ENCODE peak calls at places on chromosomes 13 and 19, in ten cellular contexts. R is suprapubic skin, M is body of pancreas, W is right lobe of liver, O is Peyer's patch, X is uterus, U is transverse colon, T is adrenal gland, Y is spleen, N is ovary. J is an unnamed sample.
A peak's percentile ranks its signal among the peaks of the same experiment; 100 is the strongest.

GRCh38 chr19:42028304-42029216 is 34.5 kb upstream of the ATP1A3 start:
- DNase-seq in R (no peak), M (no peak), W (no peak), O (no peak), X (no peak), U (no peak), T (no peak), Y (no peak), N (no peak), J (no peak)

GRCh38 chr19:33883869-33884519 is 87.3 kb downstream of the KCTD15 start:
- DNase-seq in R (no peak), M (peak; percentile 92), W (peak; percentile 50), O (no peak), X (no peak), U (no peak), T (peak; percentile 20), Y (peak; percentile 60), N (peak; percentile 53), J (no peak)

GRCh38 chr19:17037966-17038500 is 11.4 kb upstream of the CPAMD8 start:
- DNase-seq in R (no peak), M (no peak), W (no peak), O (no peak), X (no peak), U (no peak), T (no peak), Y (no peak), N (no peak), J (no peak)

GRCh38 chr13:46866150-46866549 is 30.7 kb downstream of the HTR2A start:
- DNase-seq in R (no peak), M (no peak), W (no peak), O (peak; percentile 16), X (peak; percentile 15), U (peak; percentile 11), T (peak; percentile 14), Y (no peak), N (no peak), J (peak; percentile 3)

GRCh38 chr13:30382836-30383525 is 39.3 kb upstream of the UBE2L5 start:
- DNase-seq in R (no peak), M (no peak), W (no peak), O (no peak), X (no peak), U (peak; percentile 25), T (no peak), Y (no peak), N (no peak), J (no peak)

GRCh38 chr13:99796175-99796819 is 175.3 kb downstream of the ZIC5 start:
- DNase-seq in R (no peak), M (no peak), W (no peak), O (no peak), X (no peak), U (no peak), T (peak; percentile 47), Y (no peak), N (no peak), J (no peak)

GRCh38 chr19:48745208-48745995 is 1.3 kb downstream of the IZUMO1 start:
- DNase-seq in R (no peak), M (peak; percentile 78), W (no peak), O (peak; percentile 48), X (peak; percentile 65), U (peak; percentile 47), T (peak; percentile 77), Y (no peak), N (no peak), J (peak; percentile 56)

GRCh38 chr19:50531171-50531612 is 17.5 kb upstream of the ASPDH start:
- DNase-seq in R (no peak), M (no peak), W (no peak), O (no peak), X (no peak), U (no peak), T (no peak), Y (no peak), N (no peak), J (no peak)

GRCh38 chr19:7142771-7143170 is 73.3 kb downstream of the ZNF557 start:
- DNase-seq in R (no peak), M (no peak), W (no peak), O (no peak), X (no peak), U (no peak), T (no peak), Y (no peak), N (no peak), J (no peak)

GRCh38 chr19:13095934-13096890 is 6.4 kb downstream of the LYL1 start:
- DNase-seq in R (no peak), M (no peak), W (peak; percentile 67), O (peak; percentile 57), X (peak; percentile 59), U (no peak), T (no peak), Y (peak; percentile 89), N (peak; percentile 71), J (no peak)

GRCh38 chr13:25300861-25301346 is 521 bp upstream of the NUP58 start:
- DNase-seq in R (peak; percentile 66), M (no peak), W (peak; percentile 55), O (no peak), X (peak; percentile 28), U (peak; percentile 16), T (peak; percentile 31), Y (peak; percentile 91), N (peak; percentile 61), J (no peak)

GRCh38 chr19:4889034-4889825 is 13.5 kb downstream of the ARRDC5 start:
- DNase-seq in R (no peak), M (no peak), W (no peak), O (no peak), X (no peak), U (no peak), T (no peak), Y (no peak), N (no peak), J (no peak)

GRCh38 chr13:22825186-22825585 is 355.6 kb upstream of the SGCG start:
- DNase-seq in R (no peak), M (no peak), W (no peak), O (no peak), X (no peak), U (no peak), T (no peak), Y (no peak), N (no peak), J (no peak)

GRCh38 chr13:99969934-99970760 is 1.4 kb downstream of the ZIC5 start:
- DNase-seq in R (no peak), M (no peak), W (no peak), O (no peak), X (no peak), U (no peak), T (peak; percentile 50), Y (no peak), N (no peak), J (no peak)

GRCh38 chr13:48977973-48978372 is 2.3 kb downstream of the FNDC3A start:
- DNase-seq in R (no peak), M (no peak), W (no peak), O (no peak), X (no peak), U (no peak), T (no peak), Y (no peak), N (no peak), J (no peak)

GRCh38 chr13:26616126-26616525 is 58.6 kb downstream of the WASF3 start:
- DNase-seq in R (no peak), M (no peak), W (no peak), O (no peak), X (no peak), U (no peak), T (no peak), Y (no peak), N (no peak), J (no peak)

GRCh38 chr13:110274687-110275086 is 32.3 kb downstream of the COL4A1 start:
- DNase-seq in R (no peak), M (no peak), W (no peak), O (no peak), X (peak; percentile 19), U (no peak), T (no peak), Y (no peak), N (no peak), J (no peak)

GRCh38 chr19:1109697-1110671 is 6.2 kb downstream of the GPX4 start:
- DNase-seq in R (no peak), M (no peak), W (no peak), O (no peak), X (no peak), U (no peak), T (peak; percentile 22), Y (peak; percentile 77), N (no peak), J (no peak)
- H3K4me1 ChIP-seq in R (peaks cover 63% of the 10 kb centered on the region), M (peaks cover 31% of the 10 kb centered on the region), W (no peaks in the 10 kb centered on the region), O (peaks cover 15% of the 10 kb centered on the region), X (peaks cover 9% of the 10 kb centered on the region), U (peaks cover 48% of the 10 kb centered on the region), T (peaks cover 38% of the 10 kb centered on the region), Y (peaks cover 17% of the 10 kb centered on the region), N (peaks cover 22% of the 10 kb centered on the region), J (peaks cover 28% of the 10 kb centered on the region)

GRCh38 chr19:52603558-52604207 is 33.6 kb downstream of the ZNF701 start:
- DNase-seq in R (no peak), M (no peak), W (no peak), O (no peak), X (no peak), U (no peak), T (no peak), Y (no peak), N (no peak), J (no peak)
- H3K4me3 ChIP-seq in R (no peak overlapping the region), M (no peak overlapping the region), W (no peak overlapping the region), O (no peak overlapping the region), X (no peak overlapping the region), U (no peak overlapping the region), T (no peak overlapping the region), Y (no peak overlapping the region), N (no peak overlapping the region), J (no peak overlapping the region)

GRCh38 chr19:38684078-38684861 is 36.8 kb downstream of the ACTN4 start:
- DNase-seq in R (peak; percentile 89), M (peak; percentile 63), W (no peak), O (no peak), X (peak; percentile 88), U (peak; percentile 87), T (peak; percentile 90), Y (no peak), N (peak; percentile 61), J (peak; percentile 56)
- TF ChIP-seq POLR2A in R (no peak), M (no peak), W (no peak), O (peak; percentile 41), X (no peak), U (peak; percentile 38), T (peak; percentile 42), Y (no peak), N (no peak), J (peak; percentile 50)

DNA sequence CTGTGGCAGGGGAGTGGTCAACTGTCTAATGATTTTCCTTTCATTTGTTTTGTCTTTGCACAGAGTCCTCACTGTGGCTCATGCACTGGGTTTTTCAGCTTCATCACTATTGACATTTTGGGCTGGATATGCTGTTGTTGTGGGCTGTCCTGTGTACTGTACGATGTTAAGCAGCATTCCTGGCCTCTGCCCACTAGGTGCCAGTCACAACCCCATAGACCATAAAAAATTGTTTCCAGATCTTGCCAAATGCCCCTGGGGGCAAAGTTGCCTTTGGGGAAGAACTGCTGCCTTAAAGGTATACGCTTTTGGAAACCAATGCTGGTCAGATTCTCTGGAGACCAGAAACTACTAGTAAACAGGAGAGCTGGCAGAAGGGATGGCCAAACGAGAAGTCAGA is 310.4 kb downstream of the SPRY2 start:
- DNase-seq in R (no peak), M (peak; percentile 20), W (peak; percentile 88), O (no peak), X (no peak), U (peak; percentile 44), T (peak; percentile 7), Y (no peak), N (no peak), J (no peak)
- H3K4me1 ChIP-seq in R (no peaks in the 10 kb centered on the region), M (peaks cover 19% of the 10 kb centered on the region), W (no peaks in the 10 kb centered on the region), O (no peaks in the 10 kb centered on the region), X (no peaks in the 10 kb centered on the region), U (no peaks in the 10 kb centered on the region), T (no peaks in the 10 kb centered on the region), Y (no peaks in the 10 kb centered on the region), N (no peaks in the 10 kb centered on the region), J (peaks cover 4% of the 10 kb centered on the region)